ENCODE peak calls at places on chromosomes 16 and 17, in six cellular contexts. H is A549; I is GM23248; W is naive thymus-derived CD4-positive, alpha-beta T cell; U is body of pancreas; J is heart left ventricle. Z is an unnamed sample. For H3K4me1, the result is how much of the 10 kb centered on the place peaks cover.

GRCh38 chr17:33516645-33517044 is 223.6 kb upstream of the ASIC2 start:
- DNase-seq in H (no peak), I (no peak), W (no peak), U (no peak), J (no peak), Z (no peak)

GRCh38 chr16:85686912-85687591 is 1.7 kb downstream of the GINS2 start:
- DNase-seq in H (no peak), I (no peak), W (no peak), U (no peak), J (no peak), Z (no peak)

GRCh38 chr16:11149011-11149616 is 106.9 kb downstream of the SOCS1 start:
- DNase-seq in H (no peak), I (no peak), W (no peak), U (no peak), J (no peak), Z (no peak)

GRCh38 chr17:30290696-30291570 is 811 bp downstream of the BLMH start:
- DNase-seq in H (peak), I (peak), W (peak), U (peak), J (peak), Z (peak)

GRCh38 chr17:63838586-63839184 is 3.8 kb downstream of the SMARCD2 start:
- DNase-seq in H (no peak), I (peak), W (no peak), U (peak), J (peak), Z (peak)

GRCh38 chr17:31435581-31435980 is 44.1 kb downstream of the RAB11FIP4 start:
- DNase-seq in H (no peak), I (no peak), W (no peak), U (no peak), J (no peak), Z (no peak)

GRCh38 chr16:87457051-87457611 is 35.7 kb downstream of the ZCCHC14 start:
- DNase-seq in H (no peak), I (peak), W (no peak), U (no peak), J (no peak), Z (no peak)

GRCh38 chr16:87439926-87440325 is 47.8 kb downstream of the MAP1LC3B start:
- DNase-seq in H (no peak), I (no peak), W (no peak), U (no peak), J (no peak), Z (no peak)

GRCh38 chr17:79002291-79002690 is 7.3 kb downstream of the CANT1 start:
- DNase-seq in H (no peak), I (no peak), W (no peak), U (no peak), J (no peak), Z (peak)

GRCh38 chr16:70685061-70685937 is 554 bp downstream of the MTSS2 start:
- DNase-seq in H (no peak), I (peak), W (no peak), U (peak), J (no peak), Z (no peak)

GRCh38 chr17:64343833-64344637 is 46.6 kb downstream of the PECAM1 start:
- DNase-seq in H (peak), I (peak), W (no peak), U (peak), J (peak), Z (peak)

GRCh38 chr16:72172105-72173034 is at the start of gene PMFBP1:
- DNase-seq in H (peak), I (peak), W (no peak), U (peak), J (peak), Z (no peak)

GRCh38 chr17:79154446-79154845 is 79.8 kb downstream of the ENGASE start:
- DNase-seq in H (no peak), I (no peak), W (no peak), U (peak), J (peak), Z (no peak)

GRCh38 chr16:15708096-15708495 is 58.1 kb downstream of the NDE1 start:
- DNase-seq in H (no peak), I (no peak), W (no peak), U (no peak), J (no peak), Z (no peak)

GRCh38 chr17:75507712-75508111 is 7.6 kb downstream of the CASKIN2 start:
- DNase-seq in H (no peak), I (no peak), W (no peak), U (no peak), J (no peak), Z (no peak)

GRCh38 chr16:51888021-51888420 is 658.9 kb downstream of the TOX3 start:
- DNase-seq in H (no peak), I (peak), W (no peak), U (no peak), J (no peak), Z (no peak)

GRCh38 chr16:87860553-87861299 is 8.6 kb downstream of the SLC7A5 start:
- DNase-seq in H (peak), I (peak), W (no peak), U (peak), J (no peak), Z (no peak)

GRCh38 chr16:80577485-80578280 is 36.9 kb downstream of the DYNLRB2 start:
- DNase-seq in H (no peak), I (no peak), W (no peak), U (peak), J (no peak), Z (no peak)

GRCh38 chr16:53732296-53732929 is 28.5 kb downstream of the FTO start:
- DNase-seq in H (peak), I (peak), W (no peak), U (peak), J (peak), Z (no peak)

GRCh38 chr16:89224665-89225064 is 7.2 kb downstream of the ZNF778 start:
- DNase-seq in H (no peak), I (no peak), W (no peak), U (no peak), J (no peak), Z (no peak)

GRCh38 chr16:8621221-8621571 is 302 bp upstream of the METTL22 start:
- DNase-seq in H (no peak), I (no peak), W (no peak), U (no peak), J (no peak), Z (no peak)

GRCh38 chr17:77825621-77826020 is 132.9 kb upstream of the TNRC6C start:
- DNase-seq in H (no peak), I (no peak), W (no peak), U (no peak), J (no peak), Z (no peak)

GRCh38 chr17:83198366-83199341 is 119.2 kb downstream of the METRNL start:
- DNase-seq in H (no peak), I (no peak), W (peak), U (peak), J (no peak), Z (no peak)

GRCh38 chr16:89346869-89347268 is 129.4 kb downstream of the ZNF778 start:
- DNase-seq in H (no peak), I (no peak), W (no peak), U (no peak), J (no peak), Z (peak)

GRCh38 chr17:74240637-74241036 is 27.3 kb downstream of the TTYH2 start:
- DNase-seq in H (no peak), I (peak), W (no peak), U (no peak), J (peak), Z (peak)

GRCh38 chr17:5325851-5326250 is 43.8 kb downstream of the RABEP1 start:
- DNase-seq in H (no peak), I (no peak), W (no peak), U (no peak), J (no peak), Z (no peak)

GRCh38 chr16:49859139-49859947 is 3.4 kb upstream of the ZNF423 start:
- DNase-seq in H (no peak), I (peak), W (no peak), U (peak), J (peak), Z (peak)

GRCh38 chr17:67353929-67354557 is 12.3 kb downstream of the PSMD12 start:
- DNase-seq in H (no peak), I (no peak), W (no peak), U (no peak), J (no peak), Z (no peak)

GRCh38 chr17:51120739-51121619 is at the start of gene SPAG9:
- DNase-seq in H (peak), I (peak), W (peak), U (peak), J (peak), Z (peak)

GRCh38 chr17:51121620-51122472 is 1.2 kb upstream of the SPAG9 start:
- DNase-seq in H (peak), I (peak), W (peak), U (peak), J (peak), Z (peak)

GRCh38 chr17:51119415-51120356 is 982 bp downstream of the SPAG9 start:
- DNase-seq in H (peak), I (peak), W (peak), U (peak), J (peak), Z (peak)

GRCh38 chr17:51120357-51120738 is 320 bp downstream of the SPAG9 start:
- DNase-seq in H (peak), I (no peak), W (no peak), U (peak), J (peak), Z (no peak)

GRCh38 chr17:51118330-51119195 is 2.1 kb downstream of the SPAG9 start:
- DNase-seq in H (no peak), I (peak), W (no peak), U (peak), J (no peak), Z (peak)
- H3K27ac ChIP-seq in H (no peak), I (no peak), W (no peak), U (peak), J (no peak), Z (no peak)

GRCh38 chr17:46193246-46193625 is at the start of gene KANSL1:
- DNase-seq in H (peak), I (peak), W (peak), U (peak), J (peak), Z (peak)

GRCh38 chr17:46190763-46191162 is 2.5 kb downstream of the KANSL1 start:
- DNase-seq in H (no peak), I (peak), W (no peak), U (no peak), J (no peak), Z (no peak)

GRCh38 chr17:46192211-46192483 is 1.1 kb downstream of the KANSL1 start:
- DNase-seq in H (no peak), I (no peak), W (no peak), U (no peak), J (no peak), Z (no peak)

GRCh38 chr17:46192484-46193245 is 564 bp downstream of the KANSL1 start:
- DNase-seq in H (peak), I (peak), W (no peak), U (peak), J (peak), Z (peak)

DNA sequence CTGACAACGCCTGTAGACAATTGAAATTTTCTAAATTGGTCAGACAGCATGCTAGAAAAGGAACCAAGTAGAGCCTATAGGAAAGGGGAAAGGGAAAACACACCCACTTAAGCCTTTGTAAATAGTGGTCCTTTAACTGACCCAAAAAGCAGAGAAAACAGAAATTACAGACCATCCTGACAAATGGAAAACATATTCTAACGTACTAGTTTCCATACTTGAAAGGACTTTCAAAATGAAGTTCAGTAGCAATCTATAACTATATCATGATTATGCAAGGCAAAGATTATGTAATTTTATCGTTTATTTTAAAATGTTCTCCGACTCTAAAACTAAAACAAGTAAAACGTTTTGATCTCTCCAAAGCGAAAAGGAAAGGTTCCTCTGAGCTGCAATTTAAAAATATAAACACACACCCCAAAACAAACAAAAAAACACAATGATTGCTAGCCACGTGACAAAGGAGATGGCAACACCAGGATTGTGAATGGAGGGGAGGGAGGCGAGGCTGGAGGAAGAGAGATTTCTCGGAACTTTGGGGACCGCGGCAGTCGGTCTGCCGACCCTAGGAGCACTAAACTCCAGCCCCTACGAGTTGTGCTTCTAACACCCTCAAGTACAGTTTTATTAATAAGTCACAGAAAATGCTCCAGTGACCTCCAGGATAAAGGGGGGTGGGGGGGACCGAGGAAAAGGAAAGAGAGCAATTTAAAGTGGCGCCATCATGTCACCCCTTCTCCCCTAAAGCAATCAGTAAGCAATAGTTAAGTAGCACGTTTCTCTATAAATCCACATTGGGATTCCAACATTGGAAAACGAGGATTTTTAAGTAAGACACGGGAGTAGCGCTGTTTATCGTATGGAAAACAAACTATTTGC is 1.7 kb downstream of the KANSL1 start:
- DNase-seq in H (peak), I (peak), W (no peak), U (peak), J (peak), Z (peak)
- H3K4me1 ChIP-seq in H (half or more), I (under half), W (half or more), U (half or more), J (half or more), Z (under half)

DNA sequence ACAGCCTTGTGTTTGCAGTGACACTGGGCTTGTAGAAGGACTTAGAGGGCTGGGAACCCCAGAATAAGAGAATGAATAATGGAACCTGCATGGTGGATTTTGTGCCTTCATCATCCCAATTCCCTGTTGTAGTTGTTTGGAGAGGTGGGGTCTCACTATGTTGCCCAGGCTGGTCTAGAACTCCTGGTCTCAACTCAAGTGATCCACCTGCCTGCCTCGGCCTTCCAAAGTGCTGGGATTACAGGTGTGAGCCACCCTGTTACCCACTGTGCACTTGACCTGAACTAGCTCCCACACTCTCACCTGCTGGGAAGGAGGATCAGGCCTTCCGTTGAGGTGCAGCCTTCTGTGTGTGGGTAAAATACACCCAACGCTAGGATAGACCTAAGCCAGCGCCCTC is 55.4 kb downstream of the RAP1GAP2 start:
- DNase-seq in H (no peak), I (no peak), W (no peak), U (no peak), J (no peak), Z (no peak)
- H3K27ac ChIP-seq in H (no peak), I (no peak), W (no peak), U (peak), J (no peak), Z (no peak)

GRCh38 chr17:21388944-21389343 is 12.8 kb downstream of the KCNJ12 start:
- DNase-seq in H (no peak), I (no peak), W (no peak), U (no peak), J (no peak), Z (no peak)

GRCh38 chr17:21389352-21389751 is 13.2 kb downstream of the KCNJ12 start:
- DNase-seq in H (no peak), I (no peak), W (no peak), U (no peak), J (no peak), Z (no peak)

GRCh38 chr17:21387616-21388015 is 11.5 kb downstream of the KCNJ12 start:
- DNase-seq in H (no peak), I (no peak), W (no peak), U (no peak), J (no peak), Z (no peak)

GRCh38 chr17:21390294-21390693 is 14.1 kb downstream of the KCNJ12 start:
- DNase-seq in H (no peak), I (no peak), W (no peak), U (no peak), J (no peak), Z (no peak)

GRCh38 chr17:21388066-21388465 is 11.9 kb downstream of the KCNJ12 start:
- DNase-seq in H (no peak), I (no peak), W (no peak), U (no peak), J (peak), Z (no peak)
- H3K4me1 ChIP-seq in H (under half), I (under half), W (under half), U (under half), J (under half), Z (under half)

GRCh38 chr16:58579587-58579986 is 50.0 kb downstream of the CNOT1 start:
- DNase-seq in H (no peak), I (no peak), W (no peak), U (no peak), J (no peak), Z (no peak)
- H3K27ac ChIP-seq in H (no peak), I (no peak), W (no peak), U (no peak), J (no peak), Z (no peak)

GRCh38 chr16:17299790-17300189 is 171.0 kb downstream of the XYLT1 start:
- DNase-seq in H (no peak), I (no peak), W (no peak), U (no peak), J (no peak), Z (no peak)
- H3K4me1 ChIP-seq in H (under half), I (under half), W (under half), U (half or more), J (under half), Z (under half)

GRCh38 chr17:40614431-40615294 is 33.0 kb downstream of the SMARCE1 start:
- DNase-seq in H (no peak), I (no peak), W (no peak), U (no peak), J (no peak), Z (no peak)
- H3K27ac ChIP-seq in H (no peak), I (no peak), W (peak), U (no peak), J (no peak), Z (no peak)